ENCODE peak calls at places on chromosomes 5 and 9, in nine cellular contexts. A is nephron progenitor cell, D is HS-27A, K is HTR-8/SVneo, X is WERI-Rb-1, I is BJ, N is left ventricle myocardium inferior, M is GM12865, E is GM23338. W is an unnamed sample.

GRCh38 chr5:157819502-157820125 is 39.3 kb downstream of the CLINT1 start:
- DNase-seq in A (no peak), D (no peak), K (no peak), X (no peak), I (no peak), N (no peak), M (no peak), E (no peak), W (no peak)

GRCh38 chr5:33261305-33261704 is 179.5 kb upstream of the TARS1 start:
- DNase-seq in A (no peak), D (peak), K (peak), X (no peak), I (peak), N (no peak), M (no peak), E (no peak), W (no peak)

GRCh38 chr9:83962165-83962564 is 17.9 kb downstream of the HNRNPK start:
- DNase-seq in A (no peak), D (no peak), K (no peak), X (no peak), I (no peak), N (no peak), M (no peak), E (peak), W (peak)

GRCh38 chr5:1792842-1793266 is 6.8 kb downstream of the MRPL36 start:
- DNase-seq in A (no peak), D (no peak), K (peak), X (no peak), I (no peak), N (no peak), M (peak), E (no peak), W (peak)

GRCh38 chr9:107358867-107359440 is 75.9 kb downstream of the RAD23B start:
- DNase-seq in A (no peak), D (no peak), K (no peak), X (no peak), I (no peak), N (no peak), M (no peak), E (no peak), W (no peak)

GRCh38 chr9:127910613-127911205 is 6.1 kb downstream of the ST6GALNAC4 start:
- DNase-seq in A (no peak), D (no peak), K (no peak), X (peak), I (no peak), N (no peak), M (no peak), E (peak), W (peak)

GRCh38 chr5:130333089-130333488 is 428.8 kb downstream of the CHSY3 start:
- DNase-seq in A (no peak), D (no peak), K (no peak), X (no peak), I (peak), N (no peak), M (no peak), E (no peak), W (no peak)

GRCh38 chr5:114055318-114055788 is 306.5 kb upstream of the KCNN2 start:
- DNase-seq in A (peak), D (no peak), K (peak), X (peak), I (no peak), N (peak), M (no peak), E (peak), W (peak)

GRCh38 chr9:108296056-108296455 is 559.7 kb downstream of the ACTL7B start:
- DNase-seq in A (no peak), D (peak), K (no peak), X (no peak), I (peak), N (no peak), M (no peak), E (no peak), W (no peak)

GRCh38 chr5:16502866-16503265 is 37.3 kb upstream of the ZNF622 start:
- DNase-seq in A (no peak), D (no peak), K (no peak), X (no peak), I (no peak), N (no peak), M (no peak), E (no peak), W (no peak)

GRCh38 chr5:150114773-150115408 is 28.5 kb upstream of the CSF1R start:
- DNase-seq in A (no peak), D (no peak), K (no peak), X (no peak), I (no peak), N (no peak), M (no peak), E (no peak), W (no peak)